ENCODE peak calls at places on chromosomes 3 and 15, in eight cellular contexts. D, K, V, Y, A, B, F and P are unnamed samples.

GRCh38 chr15:40685376-40685775 is 9.6 kb upstream of the RAD51 start:
- DNase-seq in D (no peak), K (no peak), V (no peak), Y (no peak), A (no peak), B (no peak), F (no peak), P (no peak)

GRCh38 chr15:51425517-51426033 is 84.1 kb downstream of the GLDN start:
- DNase-seq in D (no peak), K (no peak), V (no peak), Y (no peak), A (no peak), B (peak), F (no peak), P (no peak)

GRCh38 chr3:105356988-105357387 is 9.7 kb upstream of the ALCAM start:
- DNase-seq in D (no peak), K (no peak), V (peak), Y (no peak), A (no peak), B (no peak), F (no peak), P (no peak)

GRCh38 chr15:77107531-77108355 is 36.8 kb upstream of the TSPAN3 start:
- DNase-seq in D (peak), K (peak), V (peak), Y (peak), A (no peak), B (peak), F (no peak), P (no peak)

GRCh38 chr3:94345101-94345500 is 282.2 kb downstream of the NSUN3 start:
- DNase-seq in D (no peak), K (no peak), V (no peak), Y (no peak), A (no peak), B (no peak), F (no peak), P (no peak)

GRCh38 chr15:24857777-24858176 is 97.0 kb upstream of the SNRPN start:
- DNase-seq in D (no peak), K (no peak), V (no peak), Y (no peak), A (no peak), B (no peak), F (no peak), P (no peak)

GRCh38 chr15:74434260-74434915 is 630 bp upstream of the SEMA7A start:
- DNase-seq in D (peak), K (no peak), V (no peak), Y (peak), A (no peak), B (peak), F (no peak), P (no peak)

GRCh38 chr15:72671531-72671930 is 14.5 kb downstream of the HIGD2B start:
- DNase-seq in D (no peak), K (no peak), V (no peak), Y (no peak), A (no peak), B (no peak), F (no peak), P (no peak)

GRCh38 chr3:123302961-123303360 is 101.2 kb downstream of the SEC22A start:
- DNase-seq in D (no peak), K (no peak), V (no peak), Y (no peak), A (no peak), B (no peak), F (no peak), P (no peak)